ENCODE peak calls at places on chromosomes 7 and 10, in five cellular contexts. One of them, this sample, is unnamed.

GRCh38 chr7:29826904-29827303 is 20.6 kb downstream of the WIPF3 start:
- DNase-seq in CD8-positive, alpha-beta T cell: no peak
- DNase-seq in breast epithelium: no peak
- DNase-seq in thoracic aorta: no peak
- DNase-seq in coronary artery: no peak
- DNase-seq in this sample: no peak

GRCh38 chr10:97737770-97738265 is 890 bp downstream of the ZFYVE27 start:
- DNase-seq in coronary artery: no peak
- DNase-seq in breast epithelium: no peak
- DNase-seq in thoracic aorta: no peak
- DNase-seq in CD8-positive, alpha-beta T cell: no peak
- DNase-seq in this sample: no peak

GRCh38 chr10:92760609-92761008 is 70.9 kb downstream of the HHEX start:
- DNase-seq in breast epithelium: no peak
- DNase-seq in coronary artery: no peak
- DNase-seq in thoracic aorta: no peak
- DNase-seq in CD8-positive, alpha-beta T cell: no peak
- DNase-seq in this sample: no peak

GRCh38 chr10:59176241-59177030 is at the start of gene PHYHIPL:
- DNase-seq in breast epithelium: no peak
- DNase-seq in coronary artery: no peak
- DNase-seq in thoracic aorta: no peak
- DNase-seq in CD8-positive, alpha-beta T cell: no peak
- DNase-seq in this sample: peak; percentile 70

GRCh38 chr7:31857178-31857577 is 170.2 kb downstream of the PPP1R17 start:
- DNase-seq in CD8-positive, alpha-beta T cell: no peak
- DNase-seq in thoracic aorta: no peak
- DNase-seq in coronary artery: no peak
- DNase-seq in breast epithelium: no peak
- DNase-seq in this sample: no peak

GRCh38 chr7:94556028-94556427 is 46.4 kb downstream of the CASD1 start:
- DNase-seq in CD8-positive, alpha-beta T cell: no peak
- DNase-seq in breast epithelium: no peak
- DNase-seq in coronary artery: no peak
- DNase-seq in thoracic aorta: no peak
- DNase-seq in this sample: no peak

GRCh38 chr10:71772832-71773220 is 494 bp downstream of the VSIR start:
- DNase-seq in coronary artery: no peak
- DNase-seq in breast epithelium: no peak
- DNase-seq in CD8-positive, alpha-beta T cell: no peak
- DNase-seq in thoracic aorta: no peak
- DNase-seq in this sample: no peak

GRCh38 chr7:148142660-148143248 is 447.8 kb upstream of the C7orf33 start:
- DNase-seq in thoracic aorta: no peak
- DNase-seq in coronary artery: no peak
- DNase-seq in breast epithelium: no peak
- DNase-seq in CD8-positive, alpha-beta T cell: no peak
- DNase-seq in this sample: no peak

GRCh38 chr7:155803418-155804376 is 8.6 kb downstream of the SHH start:
- DNase-seq in CD8-positive, alpha-beta T cell: no peak
- DNase-seq in breast epithelium: no peak
- DNase-seq in thoracic aorta: no peak
- DNase-seq in coronary artery: no peak
- DNase-seq in this sample: no peak

GRCh38 chr7:156892086-156892800 is 740 bp downstream of the LMBR1 start:
- DNase-seq in thoracic aorta: no peak
- DNase-seq in breast epithelium: peak; percentile 23
- DNase-seq in coronary artery: peak; percentile 75
- DNase-seq in CD8-positive, alpha-beta T cell: peak; percentile 58
- DNase-seq in this sample: no peak

GRCh38 chr10:24196426-24197039 is 12.4 kb upstream of the KIAA1217 start:
- DNase-seq in CD8-positive, alpha-beta T cell: peak; percentile 48
- DNase-seq in coronary artery: no peak
- DNase-seq in thoracic aorta: peak; percentile 28
- DNase-seq in breast epithelium: peak; percentile 69
- DNase-seq in this sample: peak; percentile 43

GRCh38 chr10:106836923-106837322 is 327.6 kb downstream of the SORCS1 start:
- DNase-seq in CD8-positive, alpha-beta T cell: no peak
- DNase-seq in thoracic aorta: no peak
- DNase-seq in breast epithelium: no peak
- DNase-seq in coronary artery: no peak
- DNase-seq in this sample: peak; percentile 10

GRCh38 chr7:149218469-149219420 is 20.7 kb upstream of the ZNF212 start:
- DNase-seq in breast epithelium: no peak
- DNase-seq in coronary artery: no peak
- DNase-seq in CD8-positive, alpha-beta T cell: no peak
- DNase-seq in thoracic aorta: no peak
- DNase-seq in this sample: no peak

GRCh38 chr10:3625959-3626751 is 158.9 kb downstream of the KLF6 start:
- DNase-seq in coronary artery: no peak
- DNase-seq in breast epithelium: no peak
- DNase-seq in thoracic aorta: no peak
- DNase-seq in CD8-positive, alpha-beta T cell: no peak
- DNase-seq in this sample: no peak

GRCh38 chr7:70042533-70042932 is 444.3 kb downstream of the AUTS2 start:
- DNase-seq in CD8-positive, alpha-beta T cell: no peak
- DNase-seq in thoracic aorta: no peak
- DNase-seq in coronary artery: no peak
- DNase-seq in breast epithelium: no peak
- DNase-seq in this sample: no peak

GRCh38 chr10:49090696-49091338 is 24.5 kb downstream of the VSTM4 start:
- DNase-seq in CD8-positive, alpha-beta T cell: no peak
- DNase-seq in coronary artery: peak; percentile 46
- DNase-seq in thoracic aorta: no peak
- DNase-seq in breast epithelium: no peak
- DNase-seq in this sample: no peak

GRCh38 chr10:58359541-58359940 is 24.7 kb downstream of the UBE2D1 start:
- DNase-seq in coronary artery: no peak
- DNase-seq in CD8-positive, alpha-beta T cell: no peak
- DNase-seq in breast epithelium: no peak
- DNase-seq in thoracic aorta: no peak
- DNase-seq in this sample: no peak

GRCh38 chr10:32253300-32253699 is 93.7 kb downstream of the EPC1 start:
- DNase-seq in CD8-positive, alpha-beta T cell: no peak
- DNase-seq in breast epithelium: no peak
- DNase-seq in coronary artery: no peak
- DNase-seq in thoracic aorta: no peak
- DNase-seq in this sample: no peak

GRCh38 chr10:127968027-127968441 is 61.1 kb downstream of the PTPRE start:
- DNase-seq in thoracic aorta: no peak
- DNase-seq in breast epithelium: no peak
- DNase-seq in CD8-positive, alpha-beta T cell: no peak
- DNase-seq in coronary artery: no peak
- DNase-seq in this sample: no peak

DNA sequence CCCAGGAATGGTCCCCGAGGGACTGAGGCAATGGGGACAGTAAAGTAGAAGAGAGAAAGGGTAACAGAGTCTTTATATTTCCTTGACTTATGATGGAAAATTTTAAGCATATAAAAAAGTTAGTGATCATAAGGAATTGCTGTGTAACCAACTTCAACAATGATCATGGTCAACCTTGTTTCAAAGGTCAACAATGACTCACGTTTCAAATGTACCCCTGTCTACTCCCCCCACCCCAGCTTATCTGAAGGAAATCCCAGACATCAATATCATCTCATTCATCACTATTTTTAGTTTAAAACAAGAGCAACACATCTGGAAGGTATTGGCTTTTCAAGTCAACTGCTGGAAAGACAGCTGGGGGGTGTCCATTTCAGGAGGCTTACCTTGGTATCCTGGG is 92.9 kb downstream of the SMURF1 start:
- DNase-seq in breast epithelium: no peak
- DNase-seq in thoracic aorta: no peak
- DNase-seq in CD8-positive, alpha-beta T cell: no peak
- DNase-seq in coronary artery: no peak
- DNase-seq in this sample: no peak
- H3K27ac ChIP-seq in breast epithelium: no peak overlapping the region
- H3K27ac ChIP-seq in thoracic aorta: peak overlapping the region; percentile 41
- H3K27ac ChIP-seq in CD8-positive, alpha-beta T cell: no peak overlapping the region
- H3K27ac ChIP-seq in coronary artery: no peak overlapping the region
- H3K27ac ChIP-seq in this sample: no peak overlapping the region

GRCh38 chr7:123528265-123528664 is 6.1 kb downstream of the IQUB start:
- DNase-seq in breast epithelium: no peak
- DNase-seq in coronary artery: no peak
- DNase-seq in thoracic aorta: no peak
- DNase-seq in CD8-positive, alpha-beta T cell: no peak
- DNase-seq in this sample: no peak
- H3K27ac ChIP-seq in breast epithelium: no peak overlapping the region
- H3K27ac ChIP-seq in coronary artery: no peak overlapping the region
- H3K27ac ChIP-seq in thoracic aorta: no peak overlapping the region
- H3K27ac ChIP-seq in CD8-positive, alpha-beta T cell: no peak overlapping the region
- H3K27ac ChIP-seq in this sample: no peak overlapping the region

GRCh38 chr10:88129013-88129412 is 265.6 kb downstream of the PTEN start:
- DNase-seq in CD8-positive, alpha-beta T cell: no peak
- DNase-seq in thoracic aorta: no peak
- DNase-seq in breast epithelium: no peak
- DNase-seq in coronary artery: no peak
- DNase-seq in this sample: no peak

GRCh38 chr10:88127266-88127665 is 263.8 kb downstream of the PTEN start:
- DNase-seq in coronary artery: no peak
- DNase-seq in CD8-positive, alpha-beta T cell: no peak
- DNase-seq in thoracic aorta: no peak
- DNase-seq in breast epithelium: no peak
- DNase-seq in this sample: no peak

GRCh38 chr10:88130912-88131311 is 267.5 kb downstream of the PTEN start:
- DNase-seq in breast epithelium: no peak
- DNase-seq in coronary artery: no peak
- DNase-seq in thoracic aorta: no peak
- DNase-seq in CD8-positive, alpha-beta T cell: no peak
- DNase-seq in this sample: no peak

GRCh38 chr10:88127766-88128165 is 264.3 kb downstream of the PTEN start:
- DNase-seq in thoracic aorta: no peak
- DNase-seq in coronary artery: no peak
- DNase-seq in CD8-positive, alpha-beta T cell: no peak
- DNase-seq in breast epithelium: no peak
- DNase-seq in this sample: no peak

GRCh38 chr10:88131561-88132139 is 268.2 kb downstream of the PTEN start:
- DNase-seq in breast epithelium: peak; percentile 96
- DNase-seq in CD8-positive, alpha-beta T cell: no peak
- DNase-seq in coronary artery: peak; percentile 75
- DNase-seq in thoracic aorta: peak; percentile 25
- DNase-seq in this sample: no peak
- H3K27ac ChIP-seq in breast epithelium: peak overlapping the region; percentile 56
- H3K27ac ChIP-seq in CD8-positive, alpha-beta T cell: no peak overlapping the region
- H3K27ac ChIP-seq in coronary artery: peak overlapping the region; percentile 48
- H3K27ac ChIP-seq in thoracic aorta: peak overlapping the region; percentile 64
- H3K27ac ChIP-seq in this sample: no peak overlapping the region

GRCh38 chr7:130887182-130888016 is 153.4 kb upstream of the KLF14 start:
- DNase-seq in coronary artery: no peak
- DNase-seq in thoracic aorta: no peak
- DNase-seq in breast epithelium: no peak
- DNase-seq in CD8-positive, alpha-beta T cell: no peak
- DNase-seq in this sample: no peak

GRCh38 chr7:130888468-130888867 is 154.5 kb upstream of the KLF14 start:
- DNase-seq in CD8-positive, alpha-beta T cell: no peak
- DNase-seq in coronary artery: no peak
- DNase-seq in breast epithelium: no peak
- DNase-seq in thoracic aorta: no peak
- DNase-seq in this sample: no peak

GRCh38 chr7:130891254-130892094 is 157.5 kb upstream of the KLF14 start:
- DNase-seq in CD8-positive, alpha-beta T cell: no peak
- DNase-seq in thoracic aorta: peak; percentile 58
- DNase-seq in breast epithelium: peak; percentile 73
- DNase-seq in coronary artery: peak; percentile 90
- DNase-seq in this sample: no peak

GRCh38 chr7:130888017-130888371 is 154.0 kb upstream of the KLF14 start:
- DNase-seq in CD8-positive, alpha-beta T cell: no peak
- DNase-seq in thoracic aorta: no peak
- DNase-seq in coronary artery: no peak
- DNase-seq in breast epithelium: no peak
- DNase-seq in this sample: no peak

DNA sequence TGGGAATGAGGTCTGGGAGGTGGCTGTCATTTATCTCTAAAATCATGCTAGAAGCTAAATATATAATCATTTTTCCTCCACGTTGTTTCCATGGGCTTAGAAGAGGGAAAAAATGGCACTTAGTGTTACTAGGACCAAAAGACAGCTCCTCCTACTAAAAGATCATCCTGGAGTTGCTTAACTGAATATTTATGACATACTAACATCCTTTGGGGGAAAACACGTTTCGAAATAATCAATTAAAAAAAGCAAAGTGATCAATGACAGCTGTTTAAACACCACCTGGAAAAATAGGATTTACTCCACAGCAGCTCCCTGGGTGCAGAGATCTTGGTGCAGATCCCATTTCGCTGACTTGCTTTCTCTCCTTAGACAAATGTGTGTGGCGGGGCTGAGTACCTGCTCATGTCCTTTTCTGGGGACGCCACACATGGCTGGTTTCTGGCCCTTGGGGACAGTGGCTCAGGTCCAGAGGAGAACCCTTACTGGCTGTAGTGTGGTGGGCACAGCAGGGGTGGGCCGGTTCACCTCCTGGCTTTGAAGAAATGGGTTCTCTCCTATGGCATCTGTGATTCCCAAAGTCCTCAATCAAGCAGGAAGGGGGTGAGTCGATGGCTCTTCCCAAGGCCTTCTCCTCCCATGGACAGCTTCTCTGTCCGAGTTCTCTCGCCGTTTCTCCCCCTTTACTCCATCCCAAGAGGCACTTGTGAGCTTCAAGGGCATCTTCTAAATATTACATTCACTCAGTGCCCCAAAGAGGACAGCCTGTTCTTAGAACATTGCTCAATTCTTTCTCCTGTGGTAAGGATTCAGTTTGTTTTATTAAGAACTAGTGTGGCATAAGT is 156.4 kb upstream of the KLF14 start:
- DNase-seq in coronary artery: no peak
- DNase-seq in breast epithelium: no peak
- DNase-seq in thoracic aorta: no peak
- DNase-seq in CD8-positive, alpha-beta T cell: no peak
- DNase-seq in this sample: no peak
- H3K27ac ChIP-seq in coronary artery: peak overlapping the region; percentile 90
- H3K27ac ChIP-seq in breast epithelium: peak overlapping the region; percentile 90
- H3K27ac ChIP-seq in thoracic aorta: peak overlapping the region; percentile 90
- H3K27ac ChIP-seq in CD8-positive, alpha-beta T cell: no peak overlapping the region
- H3K27ac ChIP-seq in this sample: peak overlapping the region; percentile 53

DNA sequence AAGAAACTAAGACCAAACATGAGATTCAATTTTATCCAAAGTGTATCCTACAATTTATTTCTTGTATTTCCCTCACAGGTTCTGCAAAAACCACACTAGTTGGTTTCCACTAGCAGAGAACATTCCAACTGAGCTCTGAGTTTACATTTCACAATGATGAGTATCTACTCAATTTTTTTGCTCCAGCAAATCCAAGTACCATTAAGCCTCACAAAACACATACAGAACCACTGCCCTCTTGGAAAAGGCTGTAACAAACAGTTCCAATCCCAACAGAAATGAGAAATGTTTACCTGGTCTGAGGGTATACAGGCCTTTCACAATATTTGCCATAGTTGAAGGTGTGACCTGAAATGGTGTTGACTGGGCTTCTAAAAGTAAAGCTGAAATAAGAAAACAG is 59.9 kb downstream of the CACUL1 start:
- DNase-seq in breast epithelium: no peak
- DNase-seq in thoracic aorta: no peak
- DNase-seq in CD8-positive, alpha-beta T cell: no peak
- DNase-seq in coronary artery: no peak
- DNase-seq in this sample: no peak
- H3K27ac ChIP-seq in breast epithelium: no peak overlapping the region
- H3K27ac ChIP-seq in thoracic aorta: no peak overlapping the region
- H3K27ac ChIP-seq in CD8-positive, alpha-beta T cell: no peak overlapping the region
- H3K27ac ChIP-seq in coronary artery: no peak overlapping the region
- H3K27ac ChIP-seq in this sample: no peak overlapping the region

This sample was measured in caudate nucleus.